ENCODE peak calls at places on chromosomes 3 and 15, in five cellular contexts. S, T, L, Y and G are unnamed samples.

GRCh38 chr3:12869025-12869695 is 27.8 kb upstream of the RPL32 start:
- DNase-seq in S (peak), T (no peak), L (no peak), Y (peak), G (peak)

GRCh38 chr3:39260957-39261356 is 18.9 kb downstream of the CX3CR1 start:
- DNase-seq in S (peak), T (peak), L (peak), Y (peak), G (peak)

GRCh38 chr15:70250208-70251201 is 152.8 kb upstream of the TLE3 start:
- DNase-seq in S (no peak), T (no peak), L (no peak), Y (no peak), G (no peak)

GRCh38 chr15:30953731-30954378 is 37.6 kb downstream of the MTMR10 start:
- DNase-seq in S (no peak), T (no peak), L (peak), Y (peak), G (peak)

GRCh38 chr15:98799461-98799971 is 151.2 kb downstream of the IGF1R start:
- DNase-seq in S (no peak), T (no peak), L (peak), Y (no peak), G (peak)

GRCh38 chr15:31390777-31391486 is 64.3 kb downstream of the KLF13 start:
- DNase-seq in S (no peak), T (no peak), L (no peak), Y (no peak), G (no peak)

GRCh38 chr15:60511351-60512157 is 32.6 kb upstream of the ICE2 start:
- DNase-seq in S (no peak), T (no peak), L (no peak), Y (no peak), G (no peak)

GRCh38 chr15:48393650-48394049 is 62.4 kb downstream of the DUT start:
- DNase-seq in S (no peak), T (no peak), L (no peak), Y (peak), G (no peak)

GRCh38 chr3:187673012-187673411 is 2.8 kb upstream of the SST start:
- DNase-seq in S (no peak), T (no peak), L (peak), Y (no peak), G (peak)

GRCh38 chr15:25787855-25788521 is 75.1 kb downstream of the ATP10A start:
- DNase-seq in S (no peak), T (no peak), L (no peak), Y (no peak), G (peak)

GRCh38 chr3:22378869-22379268 is 627.9 kb upstream of the ZNF385D start:
- DNase-seq in S (no peak), T (no peak), L (no peak), Y (no peak), G (no peak)

GRCh38 chr3:140395134-140396075 is 282.5 kb upstream of the TRIM42 start:
- DNase-seq in S (no peak), T (no peak), L (no peak), Y (no peak), G (no peak)

GRCh38 chr3:193917096-193917495 is 218.9 kb upstream of the HES1 start:
- DNase-seq in S (no peak), T (no peak), L (no peak), Y (no peak), G (no peak)

GRCh38 chr15:99566157-99566900 is 545 bp downstream of the MEF2A start:
- DNase-seq in S (peak), T (no peak), L (peak), Y (peak), G (peak)

GRCh38 chr15:74011610-74012009 is 17.1 kb downstream of the PML start:
- DNase-seq in S (no peak), T (no peak), L (no peak), Y (no peak), G (no peak)

GRCh38 chr3:134677196-134677986 is 26.6 kb upstream of the KY start:
- DNase-seq in S (no peak), T (no peak), L (no peak), Y (no peak), G (no peak)

GRCh38 chr3:15479602-15480248 is 41.8 kb downstream of the COLQ start:
- DNase-seq in S (no peak), T (no peak), L (no peak), Y (no peak), G (no peak)

GRCh38 chr3:18813300-18813699 is 335.0 kb upstream of the KCNH8 start:
- DNase-seq in S (no peak), T (no peak), L (no peak), Y (no peak), G (no peak)

GRCh38 chr3:115500795-115501194 is 122.5 kb upstream of the GAP43 start:
- DNase-seq in S (no peak), T (no peak), L (no peak), Y (no peak), G (no peak)

GRCh38 chr3:105473521-105474223 is 107.0 kb downstream of the ALCAM start:
- DNase-seq in S (no peak), T (no peak), L (peak), Y (no peak), G (peak)

GRCh38 chr15:73714695-73715301 is 30.6 kb downstream of the CD276 start:
- DNase-seq in S (no peak), T (no peak), L (no peak), Y (no peak), G (no peak)

GRCh38 chr3:115022835-115023398 is 124.2 kb downstream of the ZBTB20 start:
- DNase-seq in S (no peak), T (no peak), L (no peak), Y (no peak), G (peak)

GRCh38 chr3:13963137-13963886 is 83.4 kb upstream of the WNT7A start:
- DNase-seq in S (no peak), T (no peak), L (peak), Y (no peak), G (peak)

GRCh38 chr15:55530861-55531313 is 22.9 kb upstream of the DNAAF4 start:
- DNase-seq in S (no peak), T (no peak), L (peak), Y (no peak), G (peak)

GRCh38 chr3:23829242-23829934 is 23.6 kb downstream of the UBE2E1 start:
- DNase-seq in S (peak), T (no peak), L (no peak), Y (no peak), G (no peak)

GRCh38 chr3:104892044-104892443 is 474.7 kb upstream of the ALCAM start:
- DNase-seq in S (no peak), T (no peak), L (no peak), Y (no peak), G (no peak)

GRCh38 chr3:150227839-150228238 is 180.3 kb upstream of the TSC22D2 start:
- DNase-seq in S (no peak), T (peak), L (no peak), Y (no peak), G (peak)

GRCh38 chr3:121651684-121652083 is 9.0 kb downstream of the HCLS1 start:
- DNase-seq in S (no peak), T (no peak), L (no peak), Y (no peak), G (peak)

GRCh38 chr3:177220136-177220974 is 23.1 kb upstream of the TBL1XR1 start:
- DNase-seq in S (no peak), T (no peak), L (no peak), Y (no peak), G (peak)

GRCh38 chr3:105255351-105255750 is 111.4 kb upstream of the ALCAM start:
- DNase-seq in S (no peak), T (no peak), L (no peak), Y (no peak), G (no peak)

GRCh38 chr15:92162657-92163056 is 231.0 kb upstream of the ST8SIA2 start:
- DNase-seq in S (no peak), T (no peak), L (no peak), Y (no peak), G (no peak)

GRCh38 chr15:100008258-100008657 is 275.0 kb upstream of the LYSMD4 start:
- DNase-seq in S (no peak), T (no peak), L (peak), Y (no peak), G (peak)

GRCh38 chr3:132435239-132435910 is 18.1 kb downstream of the DNAJC13 start:
- DNase-seq in S (no peak), T (no peak), L (no peak), Y (no peak), G (no peak)

GRCh38 chr3:95002665-95003064 is 939.8 kb downstream of the NSUN3 start:
- DNase-seq in S (no peak), T (no peak), L (no peak), Y (no peak), G (no peak)

GRCh38 chr3:124700880-124701684 is 29.2 kb upstream of the UMPS start:
- DNase-seq in S (no peak), T (no peak), L (no peak), Y (no peak), G (no peak)

DNA sequence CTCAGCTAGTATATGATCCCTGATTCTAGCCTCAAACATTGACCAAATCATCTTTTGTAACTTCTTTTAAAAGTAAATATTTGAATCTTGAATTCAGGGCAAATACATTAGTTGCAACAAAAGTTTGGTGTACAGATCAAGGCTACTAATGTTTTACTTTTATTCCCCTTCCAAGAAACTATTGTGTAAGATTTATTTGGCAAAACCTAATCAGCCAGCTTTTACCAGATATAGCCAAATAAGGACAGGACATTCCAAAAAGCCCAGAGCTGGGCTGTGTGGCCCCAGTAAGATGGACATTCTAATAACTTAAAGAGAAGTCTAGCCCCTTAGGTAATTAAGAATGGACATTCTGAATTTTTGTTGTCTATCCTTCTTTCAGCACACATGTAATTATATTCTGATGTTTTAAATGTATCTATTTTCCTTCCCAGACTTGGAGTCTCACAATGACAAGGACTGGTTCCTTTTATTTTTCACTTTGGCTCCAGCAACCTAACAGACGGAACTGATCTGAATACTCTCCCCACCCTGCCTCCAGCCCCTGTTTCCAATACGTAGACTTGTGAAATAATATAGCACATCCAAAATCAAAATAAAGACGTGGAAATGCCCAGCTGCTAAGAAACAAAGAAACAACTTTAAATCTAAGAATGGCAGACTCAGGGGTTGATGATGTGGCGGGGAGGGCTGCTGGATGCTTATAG is 48.1 kb downstream of the STARD5 start:
- DNase-seq in S (no peak), T (no peak), L (no peak), Y (no peak), G (no peak)
- TF ChIP-seq CTCF in S (no peak), T (no peak), L (no peak), Y (no peak), G (no peak)

DNA sequence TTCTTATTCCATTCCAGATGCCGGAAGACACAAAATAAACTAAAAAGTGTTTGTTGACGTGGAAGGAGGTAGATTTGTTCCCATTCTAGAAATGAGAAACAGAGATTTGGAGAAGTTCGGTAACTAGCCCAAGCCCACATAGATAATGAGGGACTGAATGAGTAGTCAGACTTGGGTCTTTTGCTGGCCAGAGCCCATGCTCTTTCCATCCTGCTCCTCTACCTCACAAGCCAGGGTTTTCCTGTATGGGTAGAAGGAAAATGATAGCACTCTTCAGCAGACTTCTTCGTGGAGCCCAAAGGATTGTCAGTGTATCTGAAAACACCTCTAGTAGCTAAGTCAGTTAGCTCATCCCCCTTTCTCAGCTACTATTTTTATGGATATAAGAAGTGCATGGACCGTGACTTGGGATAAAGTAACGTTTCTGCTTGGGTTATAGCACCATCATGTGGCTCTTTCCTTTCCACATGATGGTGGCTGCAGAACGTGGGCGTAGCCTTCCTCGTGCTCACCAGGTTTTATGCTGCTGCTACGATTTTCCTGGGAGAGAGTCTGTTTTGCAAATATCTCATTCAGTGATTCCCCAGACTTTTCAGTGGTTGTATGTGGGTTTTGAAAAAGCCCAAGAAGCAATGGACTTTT is 84.6 kb downstream of the DGKG start:
- DNase-seq in S (no peak), T (no peak), L (peak), Y (no peak), G (peak)
- TF ChIP-seq CTCF in S (no peak), T (peak), L (peak), Y (peak), G (peak)

GRCh38 chr15:78284758-78285157 is 14.7 kb downstream of the SKIC8 start:
- DNase-seq in S (no peak), T (no peak), L (no peak), Y (no peak), G (no peak)
- TF ChIP-seq CTCF in S (no peak), T (peak), L (no peak), Y (no peak), G (no peak)

DNA sequence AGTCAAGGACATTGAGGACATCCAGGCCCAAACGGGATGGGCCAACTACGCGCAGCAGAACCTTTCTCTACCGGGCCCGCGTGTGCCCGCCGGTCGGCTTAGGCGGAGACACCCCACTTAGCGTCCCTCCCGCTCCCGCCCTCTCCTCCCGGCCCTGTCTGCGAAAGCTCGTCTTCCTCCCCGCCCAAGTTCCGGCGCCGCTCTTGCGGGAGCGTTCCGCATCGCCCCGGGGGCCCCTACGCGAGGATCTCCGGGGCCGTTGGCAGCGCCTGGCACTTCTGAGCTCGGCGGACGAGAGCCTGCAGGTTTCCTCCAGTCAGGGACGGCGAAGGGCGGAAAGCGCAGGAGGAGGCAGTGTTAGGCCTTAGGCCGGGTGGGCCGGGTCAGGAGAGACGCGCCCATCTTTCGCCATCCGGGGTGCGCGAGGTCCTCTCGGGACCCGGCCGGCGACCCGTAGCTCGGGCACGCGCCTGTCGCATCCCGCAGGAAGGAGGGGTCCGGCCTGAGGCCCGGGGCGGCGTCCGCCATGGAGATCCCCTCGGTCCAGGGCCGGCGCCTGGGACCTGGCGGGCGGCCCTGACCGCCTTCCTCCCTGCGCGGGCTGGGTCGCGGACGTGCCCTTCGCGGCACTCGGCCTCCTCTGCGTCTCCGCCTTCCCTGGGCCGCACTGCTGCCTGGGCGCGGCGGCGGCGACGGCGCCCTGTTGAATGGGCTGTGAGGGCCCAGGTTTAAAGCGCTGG is at the start of gene FEM1B:
- DNase-seq in S (peak), T (peak), L (peak), Y (peak), G (peak)
- TF ChIP-seq CTCF in S (no peak), T (no peak), L (no peak), Y (peak), G (no peak)

DNA sequence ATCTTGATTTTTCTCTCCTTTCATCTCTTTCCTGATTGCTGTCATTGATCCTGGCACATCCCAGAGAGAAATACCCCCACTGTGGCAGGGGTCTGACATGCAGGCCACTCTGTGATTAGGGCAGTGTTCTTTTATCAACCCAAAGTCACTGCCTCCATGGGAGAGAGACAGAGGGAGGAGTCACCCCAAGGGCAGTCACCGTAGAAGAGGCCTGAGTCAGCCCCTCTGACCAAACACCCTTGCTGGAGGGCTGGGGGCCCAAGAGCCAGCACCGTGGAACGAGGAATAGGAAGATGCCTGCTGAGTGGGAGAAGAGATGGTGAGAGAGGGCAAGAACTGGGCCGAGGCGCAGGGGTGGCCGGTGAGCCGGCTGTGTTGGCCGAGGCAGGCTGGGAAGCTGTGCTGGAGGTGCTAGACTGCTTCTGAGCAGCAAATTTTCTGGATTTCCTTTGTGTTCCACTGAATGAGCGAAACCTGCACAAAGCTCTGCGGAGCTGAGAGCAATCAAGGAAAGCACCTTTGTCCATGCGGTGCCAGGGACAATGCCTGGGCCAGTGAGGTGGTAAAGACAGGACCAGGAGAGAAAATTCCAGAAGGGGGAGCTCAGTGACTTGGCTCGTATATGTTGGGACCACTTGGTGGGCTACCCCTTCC is 103.8 kb downstream of the ADCY5 start:
- DNase-seq in S (no peak), T (no peak), L (no peak), Y (no peak), G (no peak)
- TF ChIP-seq CTCF in S (no peak), T (no peak), L (no peak), Y (no peak), G (no peak)

DNA sequence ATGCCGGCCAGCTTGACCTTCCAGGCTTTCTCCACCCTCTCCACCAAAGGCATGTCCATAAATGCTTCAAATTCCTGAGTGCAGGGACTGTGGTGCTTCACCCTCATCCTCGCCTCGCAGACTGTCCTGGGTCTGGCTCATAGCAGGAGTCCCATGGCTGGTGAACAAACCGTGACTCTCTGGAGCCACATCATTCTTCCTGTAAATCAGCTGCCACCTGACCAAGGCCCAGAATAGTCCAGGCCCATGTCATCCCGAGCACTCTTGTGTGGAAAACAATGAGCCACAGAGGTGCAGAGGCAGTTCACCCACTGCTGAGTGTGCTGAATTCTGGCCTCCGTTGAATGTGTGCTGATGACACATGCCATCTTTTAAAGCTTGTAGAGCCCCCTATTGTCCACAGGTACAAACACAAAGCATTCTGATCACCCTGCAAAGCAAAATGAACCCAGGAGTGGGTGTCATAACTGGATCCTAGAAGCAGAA is 68.6 kb downstream of the ABHD5 start:
- DNase-seq in S (no peak), T (no peak), L (peak), Y (peak), G (peak)
- TF ChIP-seq CTCF in S (no peak), T (peak), L (peak), Y (no peak), G (no peak)

DNA sequence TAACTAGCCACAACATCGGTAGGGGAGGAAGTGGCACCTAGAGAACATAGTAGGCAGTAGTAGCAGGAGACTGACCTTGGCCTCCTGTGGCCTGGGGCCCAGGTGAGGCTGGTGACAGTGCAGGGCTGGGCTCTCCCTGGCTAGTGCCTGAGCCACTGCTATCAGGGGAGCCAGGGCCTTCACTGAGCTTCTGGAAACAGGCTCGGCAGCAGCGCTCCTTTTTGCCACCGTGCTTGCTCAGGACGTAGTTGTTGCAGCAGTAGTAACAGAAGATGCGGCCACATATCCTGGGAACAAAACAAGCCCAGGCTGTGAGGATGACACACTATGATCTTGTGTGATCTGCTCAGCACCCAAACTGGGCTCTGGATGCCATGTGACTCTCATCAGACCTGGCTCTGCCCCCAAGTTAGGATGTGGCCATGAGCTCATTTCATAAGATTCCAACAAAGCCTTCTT is 15.1 kb downstream of the CXCR6 start:
- DNase-seq in S (no peak), T (no peak), L (peak), Y (peak), G (no peak)
- TF ChIP-seq CTCF in S (no peak), T (no peak), L (no peak), Y (no peak), G (no peak)

GRCh38 chr3:151226088-151226563 is 23.1 kb upstream of the GPR171 start:
- DNase-seq in S (no peak), T (no peak), L (peak), Y (no peak), G (peak)

GRCh38 chr3:151226825-151227224 is 23.8 kb upstream of the GPR171 start:
- DNase-seq in S (no peak), T (no peak), L (no peak), Y (no peak), G (no peak)

GRCh38 chr3:151227438-151228290 is 24.6 kb upstream of the GPR171 start:
- DNase-seq in S (peak), T (peak), L (peak), Y (peak), G (peak)

GRCh38 chr3:151230644-151231043 is 27.6 kb upstream of the GPR171 start:
- DNase-seq in S (peak), T (peak), L (no peak), Y (no peak), G (no peak)

GRCh38 chr3:151228291-151229125 is 25.5 kb upstream of the GPR171 start:
- DNase-seq in S (no peak), T (no peak), L (peak), Y (no peak), G (peak)
- TF ChIP-seq CTCF in S (no peak), T (no peak), L (no peak), Y (no peak), G (no peak)